ENCODE peak calls at places on chromosomes 2 and 18, in four cellular contexts. One of them, this sample, is unnamed.

GRCh38 chr2:79750321-79750720 is 237.5 kb downstream of the CTNNA2 start:
- DNase-seq in brain microvascular endothelial cell: no peak
- DNase-seq in OCI-LY7: no peak
- DNase-seq in effector memory CD4-positive, alpha-beta T cell: no peak
- DNase-seq in this sample: no peak

GRCh38 chr2:235666240-235666781 is 172.5 kb downstream of the AGAP1 start:
- DNase-seq in brain microvascular endothelial cell: peak; percentile 79
- DNase-seq in OCI-LY7: no peak
- DNase-seq in effector memory CD4-positive, alpha-beta T cell: peak; percentile 9
- DNase-seq in this sample: no peak

GRCh38 chr2:196459539-196459938 is 180.0 kb upstream of the CCDC150 start:
- DNase-seq in effector memory CD4-positive, alpha-beta T cell: no peak
- DNase-seq in brain microvascular endothelial cell: peak; percentile 84
- DNase-seq in OCI-LY7: no peak
- DNase-seq in this sample: no peak

GRCh38 chr2:98664323-98664722 is 55.9 kb downstream of the UNC50 start:
- DNase-seq in brain microvascular endothelial cell: no peak
- DNase-seq in OCI-LY7: no peak
- DNase-seq in effector memory CD4-positive, alpha-beta T cell: no peak
- DNase-seq in this sample: no peak

GRCh38 chr2:215782271-215782670 is 231.1 kb downstream of the MREG start:
- DNase-seq in brain microvascular endothelial cell: no peak
- DNase-seq in OCI-LY7: no peak
- DNase-seq in effector memory CD4-positive, alpha-beta T cell: no peak
- DNase-seq in this sample: no peak

GRCh38 chr2:18167871-18168270 is 289.4 kb downstream of the KCNS3 start:
- DNase-seq in brain microvascular endothelial cell: peak; percentile 32
- DNase-seq in OCI-LY7: no peak
- DNase-seq in effector memory CD4-positive, alpha-beta T cell: no peak
- DNase-seq in this sample: no peak

GRCh38 chr2:219045937-219046550 is 4.7 kb upstream of the CFAP65 start:
- DNase-seq in OCI-LY7: peak; percentile 11
- DNase-seq in effector memory CD4-positive, alpha-beta T cell: no peak
- DNase-seq in brain microvascular endothelial cell: peak; percentile 18
- DNase-seq in this sample: no peak

GRCh38 chr2:98736464-98736889 is 5.5 kb upstream of the MGAT4A start:
- DNase-seq in effector memory CD4-positive, alpha-beta T cell: no peak
- DNase-seq in brain microvascular endothelial cell: no peak
- DNase-seq in OCI-LY7: no peak
- DNase-seq in this sample: no peak

GRCh38 chr2:47357475-47357874 is 45.5 kb upstream of the MSH2 start:
- DNase-seq in effector memory CD4-positive, alpha-beta T cell: no peak
- DNase-seq in brain microvascular endothelial cell: peak; percentile 63
- DNase-seq in OCI-LY7: no peak
- DNase-seq in this sample: no peak

GRCh38 chr2:20291106-20291564 is 59.5 kb downstream of the PUM2 start:
- DNase-seq in OCI-LY7: peak; percentile 46
- DNase-seq in brain microvascular endothelial cell: peak; percentile 88
- DNase-seq in effector memory CD4-positive, alpha-beta T cell: no peak
- DNase-seq in this sample: no peak

GRCh38 chr2:47598476-47598875 is 184.5 kb upstream of the MSH6 start:
- DNase-seq in effector memory CD4-positive, alpha-beta T cell: no peak
- DNase-seq in OCI-LY7: no peak
- DNase-seq in brain microvascular endothelial cell: no peak
- DNase-seq in this sample: no peak

GRCh38 chr2:241564596-241565411 is 6.3 kb downstream of the BOK start:
- DNase-seq in OCI-LY7: no peak
- DNase-seq in brain microvascular endothelial cell: no peak
- DNase-seq in effector memory CD4-positive, alpha-beta T cell: no peak
- DNase-seq in this sample: no peak

GRCh38 chr2:235170016-235170415 is 218.2 kb downstream of the SH3BP4 start:
- DNase-seq in effector memory CD4-positive, alpha-beta T cell: no peak
- DNase-seq in OCI-LY7: no peak
- DNase-seq in brain microvascular endothelial cell: peak; percentile 44
- DNase-seq in this sample: no peak

GRCh38 chr2:133324150-133324561 is 244.1 kb downstream of the NCKAP5 start:
- DNase-seq in OCI-LY7: no peak
- DNase-seq in brain microvascular endothelial cell: peak; percentile 87
- DNase-seq in effector memory CD4-positive, alpha-beta T cell: no peak
- DNase-seq in this sample: no peak

GRCh38 chr2:8281234-8281633 is 400.6 kb upstream of the ID2 start:
- DNase-seq in effector memory CD4-positive, alpha-beta T cell: no peak
- DNase-seq in brain microvascular endothelial cell: no peak
- DNase-seq in OCI-LY7: no peak
- DNase-seq in this sample: no peak

GRCh38 chr2:230723363-230723762 is 10.7 kb downstream of the CAB39 start:
- DNase-seq in OCI-LY7: no peak
- DNase-seq in brain microvascular endothelial cell: no peak
- DNase-seq in effector memory CD4-positive, alpha-beta T cell: no peak
- DNase-seq in this sample: no peak

GRCh38 chr2:213317929-213318328 is 33.7 kb downstream of the SPAG16 start:
- DNase-seq in effector memory CD4-positive, alpha-beta T cell: no peak
- DNase-seq in brain microvascular endothelial cell: peak; percentile 82
- DNase-seq in OCI-LY7: no peak
- DNase-seq in this sample: no peak

GRCh38 chr2:192230864-192231453 is 36.2 kb upstream of the TMEFF2 start:
- DNase-seq in effector memory CD4-positive, alpha-beta T cell: no peak
- DNase-seq in brain microvascular endothelial cell: no peak
- DNase-seq in OCI-LY7: no peak
- DNase-seq in this sample: no peak

GRCh38 chr2:3288455-3289163 is 89.0 kb downstream of the EIPR1 start:
- DNase-seq in brain microvascular endothelial cell: no peak
- DNase-seq in effector memory CD4-positive, alpha-beta T cell: no peak
- DNase-seq in OCI-LY7: no peak
- DNase-seq in this sample: no peak

GRCh38 chr2:54503192-54503591 is 47.1 kb downstream of the SPTBN1 start:
- DNase-seq in brain microvascular endothelial cell: no peak
- DNase-seq in effector memory CD4-positive, alpha-beta T cell: no peak
- DNase-seq in OCI-LY7: peak; percentile 75
- DNase-seq in this sample: no peak

GRCh38 chr18:13461488-13461887 is 242.9 kb downstream of the LDLRAD4 start:
- DNase-seq in OCI-LY7: no peak
- DNase-seq in brain microvascular endothelial cell: no peak
- DNase-seq in effector memory CD4-positive, alpha-beta T cell: no peak
- DNase-seq in this sample: no peak

GRCh38 chr2:120118018-120118417 is 105.1 kb downstream of the EPB41L5 start:
- DNase-seq in effector memory CD4-positive, alpha-beta T cell: no peak
- DNase-seq in brain microvascular endothelial cell: no peak
- DNase-seq in OCI-LY7: no peak
- DNase-seq in this sample: no peak

GRCh38 chr2:102736174-102736606 is 25.6 kb upstream of the TMEM182 start:
- DNase-seq in effector memory CD4-positive, alpha-beta T cell: no peak
- DNase-seq in OCI-LY7: peak; percentile 30
- DNase-seq in brain microvascular endothelial cell: peak; percentile 20
- DNase-seq in this sample: no peak

GRCh38 chr2:193836424-193836823 is 1641.7 kb upstream of the TMEFF2 start:
- DNase-seq in brain microvascular endothelial cell: no peak
- DNase-seq in OCI-LY7: no peak
- DNase-seq in effector memory CD4-positive, alpha-beta T cell: no peak
- DNase-seq in this sample: no peak

GRCh38 chr2:47313141-47313691 is 89.7 kb upstream of the MSH2 start:
- DNase-seq in effector memory CD4-positive, alpha-beta T cell: no peak
- DNase-seq in OCI-LY7: no peak
- DNase-seq in brain microvascular endothelial cell: no peak
- DNase-seq in this sample: peak; percentile 19

GRCh38 chr2:210630904-210631560 is 74.6 kb downstream of the CPS1 start:
- DNase-seq in OCI-LY7: no peak
- DNase-seq in brain microvascular endothelial cell: no peak
- DNase-seq in effector memory CD4-positive, alpha-beta T cell: no peak
- DNase-seq in this sample: peak; percentile 12

GRCh38 chr18:3704556-3705162 is 254.7 kb downstream of the TGIF1 start:
- DNase-seq in brain microvascular endothelial cell: no peak
- DNase-seq in OCI-LY7: no peak
- DNase-seq in effector memory CD4-positive, alpha-beta T cell: no peak
- DNase-seq in this sample: no peak
- H3K27ac ChIP-seq in brain microvascular endothelial cell: no peak overlapping the region
- H3K27ac ChIP-seq in OCI-LY7: no peak overlapping the region
- H3K27ac ChIP-seq in effector memory CD4-positive, alpha-beta T cell: no peak overlapping the region
- H3K27ac ChIP-seq in this sample: no peak overlapping the region

GRCh38 chr2:27916293-27917015 is 25.9 kb downstream of the BABAM2 start:
- DNase-seq in brain microvascular endothelial cell: no peak
- DNase-seq in effector memory CD4-positive, alpha-beta T cell: no peak
- DNase-seq in OCI-LY7: no peak
- DNase-seq in this sample: no peak

GRCh38 chr2:27915191-27915590 is 24.7 kb downstream of the BABAM2 start:
- DNase-seq in brain microvascular endothelial cell: no peak
- DNase-seq in effector memory CD4-positive, alpha-beta T cell: no peak
- DNase-seq in OCI-LY7: no peak
- DNase-seq in this sample: no peak

GRCh38 chr2:27915874-27916273 is 25.3 kb downstream of the BABAM2 start:
- DNase-seq in brain microvascular endothelial cell: no peak
- DNase-seq in effector memory CD4-positive, alpha-beta T cell: no peak
- DNase-seq in OCI-LY7: no peak
- DNase-seq in this sample: no peak

GRCh38 chr2:27914046-27914792 is 23.7 kb downstream of the BABAM2 start:
- DNase-seq in OCI-LY7: no peak
- DNase-seq in brain microvascular endothelial cell: no peak
- DNase-seq in effector memory CD4-positive, alpha-beta T cell: no peak
- DNase-seq in this sample: no peak

GRCh38 chr2:27914793-27915175 is 24.3 kb downstream of the BABAM2 start:
- DNase-seq in OCI-LY7: no peak
- DNase-seq in effector memory CD4-positive, alpha-beta T cell: no peak
- DNase-seq in brain microvascular endothelial cell: no peak
- DNase-seq in this sample: no peak
- H3K27ac ChIP-seq in OCI-LY7: no peak overlapping the region
- H3K27ac ChIP-seq in effector memory CD4-positive, alpha-beta T cell: no peak overlapping the region
- H3K27ac ChIP-seq in brain microvascular endothelial cell: no peak overlapping the region
- H3K27ac ChIP-seq in this sample: no peak overlapping the region

GRCh38 chr2:206869824-206870495 is 69.4 kb upstream of the CPO start:
- DNase-seq in brain microvascular endothelial cell: no peak
- DNase-seq in effector memory CD4-positive, alpha-beta T cell: no peak
- DNase-seq in OCI-LY7: no peak
- DNase-seq in this sample: no peak
- H3K27ac ChIP-seq in brain microvascular endothelial cell: no peak overlapping the region
- H3K27ac ChIP-seq in effector memory CD4-positive, alpha-beta T cell: no peak overlapping the region
- H3K27ac ChIP-seq in OCI-LY7: no peak overlapping the region
- H3K27ac ChIP-seq in this sample: no peak overlapping the region

GRCh38 chr2:184155791-184156190 is 442.5 kb upstream of the ZNF804A start:
- DNase-seq in brain microvascular endothelial cell: no peak
- DNase-seq in OCI-LY7: no peak
- DNase-seq in effector memory CD4-positive, alpha-beta T cell: no peak
- DNase-seq in this sample: no peak
- H3K27ac ChIP-seq in brain microvascular endothelial cell: no peak overlapping the region
- H3K27ac ChIP-seq in OCI-LY7: no peak overlapping the region
- H3K27ac ChIP-seq in effector memory CD4-positive, alpha-beta T cell: no peak overlapping the region
- H3K27ac ChIP-seq in this sample: no peak overlapping the region